ENCODE peak calls at places on chromosome 5, in four cellular contexts. One of them, this sample, is unnamed.

GRCh38 chr5:101160002-101160401 is 256.9 kb upstream of the ST8SIA4 start:
- DNase-seq in CD8-positive, alpha-beta memory T cell: no peak
- DNase-seq in stomach: no peak
- DNase-seq in lower leg skin: no peak
- DNase-seq in this sample: no peak

GRCh38 chr5:31237159-31237558 is 43.7 kb downstream of the CDH6 start:
- DNase-seq in CD8-positive, alpha-beta memory T cell: no peak
- DNase-seq in stomach: no peak
- DNase-seq in lower leg skin: no peak
- DNase-seq in this sample: no peak

GRCh38 chr5:110625376-110625999 is 101.0 kb downstream of the TMEM232 start:
- DNase-seq in CD8-positive, alpha-beta memory T cell: peak
- DNase-seq in stomach: no peak
- DNase-seq in lower leg skin: no peak
- DNase-seq in this sample: peak

GRCh38 chr5:17964067-17964466 is 329.8 kb downstream of the TAF11L14 start:
- DNase-seq in CD8-positive, alpha-beta memory T cell: no peak
- DNase-seq in stomach: no peak
- DNase-seq in lower leg skin: no peak
- DNase-seq in this sample: no peak

GRCh38 chr5:159735749-159736660 is 180.3 kb upstream of the ADRA1B start:
- DNase-seq in CD8-positive, alpha-beta memory T cell: no peak
- DNase-seq in stomach: no peak
- DNase-seq in lower leg skin: no peak
- DNase-seq in this sample: no peak

GRCh38 chr5:16160706-16161105 is 18.9 kb downstream of the MARCHF11 start:
- DNase-seq in CD8-positive, alpha-beta memory T cell: no peak
- DNase-seq in stomach: no peak
- DNase-seq in lower leg skin: no peak
- DNase-seq in this sample: peak

GRCh38 chr5:177427211-177427822 is 841 bp downstream of the GRK6 start:
- DNase-seq in CD8-positive, alpha-beta memory T cell: no peak
- DNase-seq in stomach: no peak
- DNase-seq in lower leg skin: no peak
- DNase-seq in this sample: no peak

GRCh38 chr5:79235222-79235577 is 731 bp upstream of the JMY start:
- DNase-seq in CD8-positive, alpha-beta memory T cell: no peak
- DNase-seq in stomach: no peak
- DNase-seq in lower leg skin: no peak
- DNase-seq in this sample: no peak

GRCh38 chr5:10836991-10837390 is 76.0 kb upstream of the DAP start:
- DNase-seq in CD8-positive, alpha-beta memory T cell: no peak
- DNase-seq in stomach: no peak
- DNase-seq in lower leg skin: no peak
- DNase-seq in this sample: no peak

GRCh38 chr5:147223343-147223742 is 11.5 kb upstream of the STK32A start:
- DNase-seq in CD8-positive, alpha-beta memory T cell: no peak
- DNase-seq in stomach: no peak
- DNase-seq in lower leg skin: no peak
- DNase-seq in this sample: no peak

GRCh38 chr5:149837680-149838269 is 106.8 kb downstream of the PDE6A start:
- DNase-seq in CD8-positive, alpha-beta memory T cell: no peak
- DNase-seq in stomach: peak
- DNase-seq in lower leg skin: no peak
- DNase-seq in this sample: peak

GRCh38 chr5:69046375-69046957 is 47.3 kb upstream of the SLC30A5 start:
- DNase-seq in CD8-positive, alpha-beta memory T cell: no peak
- DNase-seq in stomach: no peak
- DNase-seq in lower leg skin: no peak
- DNase-seq in this sample: peak

GRCh38 chr5:124343451-124343867 is 403.0 kb downstream of the ZNF608 start:
- DNase-seq in CD8-positive, alpha-beta memory T cell: no peak
- DNase-seq in stomach: no peak
- DNase-seq in lower leg skin: no peak
- DNase-seq in this sample: no peak

This sample was measured in NCI-H748 treated with DMSO at 0.1 percent for 48 hours.